ENCODE peak calls at places on chromosomes 2 and 18, in six cellular contexts. D is iPS-NIHi11, X is H54, Y is lower leg skin, H is NCI-H1092 treated with DMSO at 0.1 percent for 48 hours, R is activated gamma-delta T cell treated with Interleukin-2 at 50 U/mL for 16 hours. T is an unnamed sample.

GRCh38 chr2:129802290-129802689 is 177.2 kb upstream of the RAB6C start:
- DNase-seq in R (no peak), X (no peak), Y (no peak), H (no peak), D (no peak), T (no peak)

GRCh38 chr2:75604479-75604878 is 42.1 kb upstream of the MRPL19 start:
- DNase-seq in H (no peak), Y (no peak), X (no peak), R (no peak), D (no peak), T (no peak)

GRCh38 chr18:78977627-78978271 is 1.9 kb upstream of the SALL3 start:
- DNase-seq in H (no peak), X (no peak), Y (peak; percentile 63), D (no peak), R (no peak), T (no peak)

GRCh38 chr2:15633971-15634346 is 42.3 kb downstream of the DDX1 start:
- DNase-seq in R (no peak), H (no peak), Y (no peak), X (no peak), D (no peak), T (no peak)

GRCh38 chr2:234694244-234695013 is 197.5 kb upstream of the ARL4C start:
- DNase-seq in Y (peak; percentile 14), H (no peak), D (no peak), R (no peak), X (peak; percentile 55), T (no peak)

GRCh38 chr2:240997856-240998705 is at the start of gene SNED1:
- DNase-seq in H (peak; percentile 22), R (peak; percentile 62), D (peak; percentile 93), X (peak; percentile 80), Y (peak; percentile 98), T (peak; percentile 85)

GRCh38 chr2:54561010-54561409 is 104.9 kb downstream of the SPTBN1 start:
- DNase-seq in Y (no peak), D (no peak), X (no peak), H (no peak), R (no peak), T (no peak)

GRCh38 chr2:46689993-46690392 is 210.6 kb downstream of the TMEM247 start:
- DNase-seq in R (no peak), Y (no peak), D (no peak), X (no peak), H (no peak), T (no peak)

GRCh38 chr2:200352631-200353030 is 46.1 kb downstream of the SPATS2L start:
- DNase-seq in Y (no peak), D (peak; percentile 35), H (no peak), R (no peak), X (no peak), T (no peak)

GRCh38 chr2:20650412-20650879 is 452 bp downstream of the HS1BP3 start:
- DNase-seq in X (no peak), Y (no peak), H (peak; percentile 23), D (peak; percentile 65), R (no peak), T (peak; percentile 29)

GRCh38 chr2:160261731-160262130 is 61.7 kb upstream of the ITGB6 start:
- DNase-seq in R (no peak), Y (no peak), D (no peak), H (no peak), X (no peak), T (no peak)

GRCh38 chr2:240430595-240430994 is 4.9 kb upstream of the GPC1 start:
- DNase-seq in X (no peak), R (no peak), Y (peak; percentile 74), H (no peak), D (no peak), T (no peak)

GRCh38 chr2:156340377-156340776 is 7.9 kb upstream of the NR4A2 start:
- DNase-seq in X (no peak), D (no peak), H (no peak), R (no peak), Y (no peak), T (no peak)

GRCh38 chr2:173136614-173137013 is 61.0 kb downstream of the MAP3K20 start:
- DNase-seq in X (no peak), Y (no peak), H (no peak), R (no peak), D (no peak), T (no peak)

GRCh38 chr2:188345020-188345419 is 53.3 kb downstream of the GULP1 start:
- DNase-seq in D (no peak), X (no peak), R (no peak), Y (no peak), H (no peak), T (no peak)

GRCh38 chr2:148876589-148877402 is 1.8 kb downstream of the KIF5C start:
- DNase-seq in Y (no peak), H (peak; percentile 93), R (peak; percentile 31), X (no peak), D (peak; percentile 80), T (peak; percentile 29)

GRCh38 chr2:45678791-45679348 is 27.4 kb downstream of the PRKCE start:
- DNase-seq in X (no peak), D (no peak), Y (no peak), H (no peak), R (no peak), T (no peak)

GRCh38 chr2:190180313-190181065 is 118.0 kb upstream of the MSTN start:
- DNase-seq in Y (peak; percentile 91), R (peak; percentile 4), H (peak; percentile 11), X (peak; percentile 36), D (peak; percentile 86), T (peak; percentile 66)

GRCh38 chr18:52288403-52289004 is 51.5 kb upstream of the DCC start:
- DNase-seq in X (no peak), D (peak; percentile 45), H (peak; percentile 36), R (no peak), Y (no peak), T (peak; percentile 6)

GRCh38 chr2:240996161-240996833 is 2.1 kb upstream of the SNED1 start:
- DNase-seq in Y (peak; percentile 81), X (no peak), R (no peak), H (no peak), D (no peak), T (no peak)

GRCh38 chr2:173823540-173823939 is 141.6 kb downstream of the SP3 start:
- DNase-seq in X (no peak), H (no peak), Y (peak; percentile 40), D (no peak), R (no peak), T (no peak)

GRCh38 chr18:45287531-45287930 is 327.7 kb upstream of the SLC14A2 start:
- DNase-seq in H (no peak), Y (no peak), D (no peak), R (no peak), X (no peak), T (no peak)

GRCh38 chr18:75691483-75691882 is 264.0 kb upstream of the SMIM21 start:
- DNase-seq in Y (no peak), D (peak; percentile 30), R (no peak), X (no peak), H (no peak), T (no peak)

GRCh38 chr2:4937550-4937949 is 754.6 kb upstream of the SOX11 start:
- DNase-seq in R (no peak), H (no peak), X (no peak), Y (no peak), D (peak; percentile 30), T (no peak)

GRCh38 chr2:95025406-95026319 is at the start of gene MAL:
- DNase-seq in R (peak; percentile 50), Y (no peak), H (no peak), D (peak; percentile 73), X (no peak), T (no peak)

GRCh38 chr18:35253655-35254287 is 12.9 kb downstream of the ZNF397 start:
- DNase-seq in R (no peak), D (no peak), H (no peak), X (no peak), Y (no peak), T (no peak)

T was measured in HEK293T.